ENCODE peak calls at places on chromosome 3, in six cellular contexts. F is Right ventricle myocardium superior, S is B cell, J is endothelial cell of umbilical vein, N is NCI-H446, O is NCI-H2081. Z is an unnamed sample.

GRCh38 chr3:77931272-77932009 is 891.5 kb downstream of the ROBO2 start:
- DNase-seq in F (no peak), S (no peak), J (no peak), N (no peak), O (peak), Z (peak)

GRCh38 chr3:171350364-171350763 is 109.8 kb downstream of the TNIK start:
- DNase-seq in F (no peak), S (no peak), J (no peak), N (no peak), O (no peak), Z (no peak)

GRCh38 chr3:129230311-129231019 is 18.9 kb upstream of the COPG1 start:
- DNase-seq in F (no peak), S (peak), J (peak), N (no peak), O (no peak), Z (peak)

GRCh38 chr3:194270627-194271458 is 80.3 kb downstream of the CPN2 start:
- DNase-seq in F (peak), S (no peak), J (peak), N (no peak), O (no peak), Z (peak)

GRCh38 chr3:14793126-14793857 is 25.5 kb upstream of the FGD5 start:
- DNase-seq in F (peak), S (no peak), J (peak), N (no peak), O (no peak), Z (no peak)

GRCh38 chr3:158683216-158683975 is 10.9 kb upstream of the LXN start:
- DNase-seq in F (no peak), S (no peak), J (no peak), N (no peak), O (no peak), Z (peak)

GRCh38 chr3:40313975-40314860 is 4.7 kb downstream of the EIF1B start:
- DNase-seq in F (peak), S (no peak), J (peak), N (no peak), O (no peak), Z (no peak)

GRCh38 chr3:128933922-128934253 is 54.5 kb downstream of the ACAD9 start:
- DNase-seq in F (no peak), S (no peak), J (no peak), N (no peak), O (no peak), Z (no peak)

GRCh38 chr3:189304465-189305341 is 132.9 kb downstream of the TPRG1 start:
- DNase-seq in F (no peak), S (no peak), J (no peak), N (peak), O (peak), Z (peak)

GRCh38 chr3:140031170-140031569 is 96.2 kb downstream of the CLSTN2 start:
- DNase-seq in F (no peak), S (no peak), J (no peak), N (peak), O (no peak), Z (no peak)

GRCh38 chr3:61464785-61465184 is 96.6 kb upstream of the PTPRG start:
- DNase-seq in F (no peak), S (no peak), J (no peak), N (no peak), O (no peak), Z (peak)